ENCODE peak calls at places on chromosomes 6 and 20, in six cellular contexts. One of them, this sample, is unnamed. For H3K27me3 and H3K9me3, the result is how much of the 10 kb centered on the place peaks cover.

GRCh38 chr6:148342146-148343027 is at the start of gene SASH1:
- DNase-seq in neuronal stem cell: peak
- DNase-seq in IMR-90: peak
- DNase-seq in H9: peak
- DNase-seq in trophoblast cell: peak
- DNase-seq in H1: peak
- DNase-seq in this sample: peak

GRCh38 chr6:10381830-10382208 is 33.1 kb downstream of the TFAP2A start:
- DNase-seq in neuronal stem cell: no peak
- DNase-seq in IMR-90: no peak
- DNase-seq in H9: no peak
- DNase-seq in trophoblast cell: no peak
- DNase-seq in H1: no peak
- DNase-seq in this sample: no peak

GRCh38 chr20:1809121-1809520 is 86.1 kb upstream of the SIRPA start:
- DNase-seq in neuronal stem cell: no peak
- DNase-seq in IMR-90: peak
- DNase-seq in H9: no peak
- DNase-seq in trophoblast cell: peak
- DNase-seq in H1: no peak
- DNase-seq in this sample: peak

GRCh38 chr6:163324928-163325784 is 89.4 kb upstream of the QKI start:
- DNase-seq in neuronal stem cell: no peak
- DNase-seq in IMR-90: peak
- DNase-seq in H9: no peak
- DNase-seq in trophoblast cell: no peak
- DNase-seq in H1: no peak
- DNase-seq in this sample: no peak

GRCh38 chr6:145745861-145746260 is 10.5 kb upstream of the EPM2A start:
- DNase-seq in neuronal stem cell: no peak
- DNase-seq in IMR-90: no peak
- DNase-seq in H9: no peak
- DNase-seq in trophoblast cell: no peak
- DNase-seq in H1: no peak
- DNase-seq in this sample: no peak

GRCh38 chr6:161696828-161697227 is 423.0 kb upstream of the AGPAT4 start:
- DNase-seq in neuronal stem cell: no peak
- DNase-seq in IMR-90: no peak
- DNase-seq in H9: no peak
- DNase-seq in trophoblast cell: no peak
- DNase-seq in H1: no peak
- DNase-seq in this sample: no peak

GRCh38 chr6:12271594-12271993 is 18.6 kb upstream of the EDN1 start:
- DNase-seq in neuronal stem cell: no peak
- DNase-seq in IMR-90: no peak
- DNase-seq in H9: no peak
- DNase-seq in trophoblast cell: no peak
- DNase-seq in H1: no peak
- DNase-seq in this sample: no peak

GRCh38 chr20:14336667-14337066 is 745 bp downstream of the FLRT3 start:
- DNase-seq in neuronal stem cell: no peak
- DNase-seq in IMR-90: peak
- DNase-seq in H9: no peak
- DNase-seq in trophoblast cell: no peak
- DNase-seq in H1: no peak
- DNase-seq in this sample: peak

GRCh38 chr6:24549674-24550418 is 55.1 kb downstream of the ALDH5A1 start:
- DNase-seq in neuronal stem cell: no peak
- DNase-seq in IMR-90: no peak
- DNase-seq in H9: no peak
- DNase-seq in trophoblast cell: no peak
- DNase-seq in H1: no peak
- DNase-seq in this sample: no peak

GRCh38 chr6:18118330-18118729 is 4.1 kb downstream of the NHLRC1 start:
- DNase-seq in neuronal stem cell: no peak
- DNase-seq in IMR-90: no peak
- DNase-seq in H9: no peak
- DNase-seq in trophoblast cell: no peak
- DNase-seq in H1: no peak
- DNase-seq in this sample: no peak

GRCh38 chr6:161254126-161254753 is 19.6 kb downstream of the AGPAT4 start:
- DNase-seq in neuronal stem cell: no peak
- DNase-seq in IMR-90: peak
- DNase-seq in H9: no peak
- DNase-seq in trophoblast cell: peak
- DNase-seq in H1: no peak
- DNase-seq in this sample: peak

GRCh38 chr6:16196958-16197576 is 41.3 kb upstream of the GMPR start:
- DNase-seq in neuronal stem cell: no peak
- DNase-seq in IMR-90: no peak
- DNase-seq in H9: no peak
- DNase-seq in trophoblast cell: no peak
- DNase-seq in H1: no peak
- DNase-seq in this sample: no peak

GRCh38 chr6:124819340-124819739 is 142.9 kb upstream of the RNF217 start:
- DNase-seq in neuronal stem cell: no peak
- DNase-seq in IMR-90: peak
- DNase-seq in H9: no peak
- DNase-seq in trophoblast cell: no peak
- DNase-seq in H1: no peak
- DNase-seq in this sample: peak

GRCh38 chr6:33297956-33298772 is 578 bp downstream of the RGL2 start:
- DNase-seq in neuronal stem cell: peak
- DNase-seq in IMR-90: peak
- DNase-seq in H9: peak
- DNase-seq in trophoblast cell: peak
- DNase-seq in H1: no peak
- DNase-seq in this sample: peak

GRCh38 chr6:73262701-73263569 is at the start of gene KHDC1:
- DNase-seq in neuronal stem cell: peak
- DNase-seq in IMR-90: peak
- DNase-seq in H9: peak
- DNase-seq in trophoblast cell: peak
- DNase-seq in H1: peak
- DNase-seq in this sample: peak

GRCh38 chr6:146041282-146041681 is 12.4 kb downstream of the GRM1 start:
- DNase-seq in neuronal stem cell: no peak
- DNase-seq in IMR-90: no peak
- DNase-seq in H9: peak
- DNase-seq in trophoblast cell: peak
- DNase-seq in H1: peak
- DNase-seq in this sample: peak

GRCh38 chr6:9197726-9198125 is 762.4 kb upstream of the SLC35B3 start:
- DNase-seq in neuronal stem cell: no peak
- DNase-seq in IMR-90: no peak
- DNase-seq in H9: no peak
- DNase-seq in trophoblast cell: no peak
- DNase-seq in H1: no peak
- DNase-seq in this sample: no peak

GRCh38 chr6:55758156-55758942 is 117.0 kb downstream of the BMP5 start:
- DNase-seq in neuronal stem cell: no peak
- DNase-seq in IMR-90: peak
- DNase-seq in H9: no peak
- DNase-seq in trophoblast cell: peak
- DNase-seq in H1: no peak
- DNase-seq in this sample: peak

GRCh38 chr6:133396225-133396624 is 155.1 kb downstream of the EYA4 start:
- DNase-seq in neuronal stem cell: no peak
- DNase-seq in IMR-90: no peak
- DNase-seq in H9: no peak
- DNase-seq in trophoblast cell: no peak
- DNase-seq in H1: no peak
- DNase-seq in this sample: no peak

GRCh38 chr6:166487148-166487547 is 99.3 kb downstream of the RAMACL start:
- DNase-seq in neuronal stem cell: no peak
- DNase-seq in IMR-90: no peak
- DNase-seq in H9: no peak
- DNase-seq in trophoblast cell: no peak
- DNase-seq in H1: no peak
- DNase-seq in this sample: no peak

GRCh38 chr6:26045046-26045938 is 41.9 kb upstream of the HFE start:
- DNase-seq in neuronal stem cell: peak
- DNase-seq in IMR-90: peak
- DNase-seq in H9: no peak
- DNase-seq in trophoblast cell: peak
- DNase-seq in H1: no peak
- DNase-seq in this sample: no peak

GRCh38 chr6:22717906-22718305 is 148.5 kb downstream of the HDGFL1 start:
- DNase-seq in neuronal stem cell: no peak
- DNase-seq in IMR-90: no peak
- DNase-seq in H9: no peak
- DNase-seq in trophoblast cell: no peak
- DNase-seq in H1: no peak
- DNase-seq in this sample: no peak

GRCh38 chr6:51996296-51996947 is 91.0 kb downstream of the PKHD1 start:
- DNase-seq in neuronal stem cell: no peak
- DNase-seq in IMR-90: no peak
- DNase-seq in H9: no peak
- DNase-seq in trophoblast cell: no peak
- DNase-seq in H1: no peak
- DNase-seq in this sample: no peak

GRCh38 chr20:24493661-24494459 is 24.4 kb downstream of the SYNDIG1 start:
- DNase-seq in neuronal stem cell: no peak
- DNase-seq in IMR-90: no peak
- DNase-seq in H9: peak
- DNase-seq in trophoblast cell: no peak
- DNase-seq in H1: no peak
- DNase-seq in this sample: no peak

GRCh38 chr20:56631318-56631989 is 2.3 kb downstream of the TFAP2C start:
- DNase-seq in neuronal stem cell: no peak
- DNase-seq in IMR-90: no peak
- DNase-seq in H9: no peak
- DNase-seq in trophoblast cell: peak
- DNase-seq in H1: no peak
- DNase-seq in this sample: no peak

DNA sequence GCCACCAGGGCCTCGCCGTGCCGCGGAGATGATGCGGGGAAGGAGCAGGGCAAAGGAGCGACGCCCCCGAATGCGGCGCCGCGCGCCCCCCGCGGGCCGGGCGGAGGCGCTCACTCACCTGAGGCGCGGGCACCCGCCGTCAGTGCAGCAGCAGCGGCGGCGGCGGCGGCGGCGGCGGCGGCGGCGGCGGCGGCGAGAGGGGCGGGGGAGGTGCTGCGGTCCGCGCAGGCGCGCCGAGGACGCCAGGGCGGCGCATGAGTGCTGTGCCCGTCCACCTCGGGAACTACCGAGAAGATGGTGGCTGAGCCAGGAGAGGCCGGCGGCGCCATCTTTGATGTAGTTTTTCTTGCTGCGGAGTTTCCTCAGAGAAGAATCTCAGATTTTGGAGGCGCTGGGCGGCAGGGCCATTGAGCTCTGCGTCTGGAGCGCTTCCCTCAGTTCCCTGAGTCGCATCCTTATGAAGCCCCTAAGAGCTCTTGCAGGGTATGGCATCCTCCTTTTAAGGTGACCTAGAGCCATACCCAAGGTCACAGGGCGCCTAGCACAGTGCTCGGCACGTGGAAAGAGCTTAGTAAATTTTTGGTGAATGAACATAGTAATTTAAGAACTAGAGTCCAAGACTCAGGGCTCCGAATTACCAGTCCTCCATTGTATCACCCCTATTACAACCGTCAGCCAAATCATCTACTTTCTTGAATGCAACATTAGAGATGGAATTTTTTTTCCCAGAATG is at the start of gene NDRG3:
- DNase-seq in neuronal stem cell: peak
- DNase-seq in IMR-90: peak
- DNase-seq in H9: peak
- DNase-seq in trophoblast cell: peak
- DNase-seq in H1: peak
- DNase-seq in this sample: peak
- H2BK120ac ChIP-seq in neuronal stem cell: peak
- H2BK120ac ChIP-seq in IMR-90: peak
- H2BK120ac ChIP-seq in H9: no peak
- H2BK120ac ChIP-seq in trophoblast cell: peak
- H2BK120ac ChIP-seq in H1: no peak
- H2BK120ac ChIP-seq in this sample: no peak

DNA sequence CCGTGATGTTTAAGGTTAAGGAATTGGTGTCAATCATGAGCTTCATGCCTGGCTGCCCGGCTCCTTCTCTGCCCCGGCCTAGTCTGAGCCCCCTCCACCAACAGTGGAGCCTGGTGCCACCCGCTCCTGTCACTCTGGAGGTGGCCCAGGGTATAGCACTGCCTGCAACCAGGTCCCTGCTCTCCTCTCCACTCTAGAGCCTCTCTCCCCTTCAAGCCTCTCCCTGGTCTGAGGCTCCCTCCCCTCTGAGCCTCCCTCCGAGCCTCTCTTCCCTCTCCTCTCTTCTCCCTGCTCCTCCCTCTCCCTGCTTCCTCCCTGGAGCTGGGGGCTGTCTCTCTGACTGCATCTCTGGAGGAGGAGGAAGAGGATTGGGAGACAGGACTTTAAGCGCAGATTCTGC is 31.3 kb upstream of the MRGBP start:
- DNase-seq in neuronal stem cell: no peak
- DNase-seq in IMR-90: no peak
- DNase-seq in H9: no peak
- DNase-seq in trophoblast cell: no peak
- DNase-seq in H1: no peak
- DNase-seq in this sample: no peak
- H3K27me3 ChIP-seq in neuronal stem cell: under half
- H3K27me3 ChIP-seq in IMR-90: under half
- H3K27me3 ChIP-seq in H9: under half
- H3K27me3 ChIP-seq in trophoblast cell: under half
- H3K27me3 ChIP-seq in H1: under half
- H3K27me3 ChIP-seq in this sample: under half

GRCh38 chr6:168043848-168044415 is 35.1 kb downstream of the FRMD1 start:
- DNase-seq in neuronal stem cell: no peak
- DNase-seq in IMR-90: no peak
- DNase-seq in H9: no peak
- DNase-seq in trophoblast cell: peak
- DNase-seq in H1: no peak
- DNase-seq in this sample: no peak

GRCh38 chr6:168040856-168041496 is 38.0 kb downstream of the FRMD1 start:
- DNase-seq in neuronal stem cell: no peak
- DNase-seq in IMR-90: no peak
- DNase-seq in H9: no peak
- DNase-seq in trophoblast cell: no peak
- DNase-seq in H1: no peak
- DNase-seq in this sample: no peak

GRCh38 chr6:168043193-168043847 is 35.7 kb downstream of the FRMD1 start:
- DNase-seq in neuronal stem cell: no peak
- DNase-seq in IMR-90: no peak
- DNase-seq in H9: no peak
- DNase-seq in trophoblast cell: no peak
- DNase-seq in H1: no peak
- DNase-seq in this sample: no peak

GRCh38 chr6:168042426-168043192 is 36.4 kb downstream of the FRMD1 start:
- DNase-seq in neuronal stem cell: no peak
- DNase-seq in IMR-90: no peak
- DNase-seq in H9: no peak
- DNase-seq in trophoblast cell: no peak
- DNase-seq in H1: no peak
- DNase-seq in this sample: no peak

GRCh38 chr6:168041928-168042327 is 37.1 kb downstream of the FRMD1 start:
- DNase-seq in neuronal stem cell: no peak
- DNase-seq in IMR-90: no peak
- DNase-seq in H9: peak
- DNase-seq in trophoblast cell: no peak
- DNase-seq in H1: no peak
- DNase-seq in this sample: no peak
- H3K9me3 ChIP-seq in neuronal stem cell: under half
- H3K9me3 ChIP-seq in IMR-90: under half
- H3K9me3 ChIP-seq in H9: under half
- H3K9me3 ChIP-seq in trophoblast cell: under half
- H3K9me3 ChIP-seq in H1: under half
- H3K9me3 ChIP-seq in this sample: under half

GRCh38 chr6:32190946-32191677 is 1.1 kb upstream of the PBX2 start:
- DNase-seq in neuronal stem cell: no peak
- DNase-seq in IMR-90: no peak
- DNase-seq in H9: peak
- DNase-seq in trophoblast cell: no peak
- DNase-seq in H1: no peak
- DNase-seq in this sample: no peak
- H2BK120ac ChIP-seq in neuronal stem cell: peak
- H2BK120ac ChIP-seq in IMR-90: peak
- H2BK120ac ChIP-seq in H9: no peak
- H2BK120ac ChIP-seq in trophoblast cell: peak
- H2BK120ac ChIP-seq in H1: peak
- H2BK120ac ChIP-seq in this sample: peak